ENCODE peak calls at places on chromosomes 4 and X, in five cellular contexts. I is ecto neural progenitor cell, E is RKO, M is left ventricle myocardium inferior, J is EH. D is an unnamed sample.

GRCh38 chr4:121189811-121190210 is 25.7 kb upstream of the TNIP3 start:
- DNase-seq in M (no peak), J (no peak), I (no peak), E (no peak), D (no peak)

GRCh38 chr4:155967098-155967497 is 13.4 kb upstream of the CTSO start:
- DNase-seq in M (no peak), J (peak), I (no peak), E (no peak), D (no peak)

GRCh38 chr4:7675612-7676320 is 241.0 kb upstream of the PSAPL1 start:
- DNase-seq in M (no peak), I (no peak), J (no peak), E (no peak), D (no peak)

GRCh38 chr4:108651068-108651794 is 832 bp downstream of the OSTC start:
- DNase-seq in J (peak), E (peak), M (no peak), I (no peak), D (no peak)

GRCh38 chrX:18971506-18971905 is 12.4 kb downstream of the PHKA2 start:
- DNase-seq in I (no peak), E (no peak), J (no peak), M (no peak), D (no peak)

GRCh38 chr4:142369141-142369540 is 477.0 kb downstream of the INPP4B start:
- DNase-seq in E (no peak), I (no peak), M (no peak), J (peak), D (no peak)

GRCh38 chr4:115366390-115366789 is 253.0 kb upstream of the NDST4 start:
- DNase-seq in I (no peak), E (no peak), M (no peak), J (no peak), D (no peak)

GRCh38 chr4:48268956-48269860 is at the start of gene TEC:
- DNase-seq in I (peak), M (peak), J (peak), E (peak), D (no peak)

GRCh38 chr4:52925531-52925968 is 63.4 kb downstream of the RASL11B start:
- DNase-seq in E (no peak), M (no peak), I (no peak), J (no peak), D (no peak)

GRCh38 chrX:152601848-152602616 is 35.7 kb upstream of the GABRQ start:
- DNase-seq in E (peak), I (no peak), M (no peak), J (no peak), D (peak)

GRCh38 chrX:1537031-1537715 is at the start of gene P2RY8:
- DNase-seq in E (peak), J (peak), M (peak), I (no peak), D (peak)

GRCh38 chrX:38018734-38019410 is 12.5 kb downstream of the SYTL5 start:
- DNase-seq in J (no peak), I (no peak), E (no peak), M (no peak), D (no peak)